ENCODE peak calls at places on chromosomes 1 and 21, in seven cellular contexts. One of them, this sample, is unnamed.

GRCh38 chr21:38913120-38913975 is 107.6 kb downstream of the ETS2 start:
- DNase-seq in BE2C: peak
- DNase-seq in H9: peak
- DNase-seq in left lung: peak
- DNase-seq in neural progenitor cell: peak
- DNase-seq in PC-3: peak
- DNase-seq in GM13977: no peak
- DNase-seq in this sample: no peak

GRCh38 chr1:165468850-165469249 is 23.9 kb upstream of the RXRG start:
- DNase-seq in GM13977: no peak
- DNase-seq in PC-3: no peak
- DNase-seq in left lung: no peak
- DNase-seq in BE2C: no peak
- DNase-seq in H9: no peak
- DNase-seq in neural progenitor cell: no peak
- DNase-seq in this sample: no peak

GRCh38 chr1:209455133-209455532 is 128.4 kb upstream of the CAMK1G start:
- DNase-seq in PC-3: peak
- DNase-seq in GM13977: no peak
- DNase-seq in neural progenitor cell: no peak
- DNase-seq in left lung: no peak
- DNase-seq in H9: no peak
- DNase-seq in BE2C: no peak
- DNase-seq in this sample: no peak

GRCh38 chr1:92797297-92797696 is 12.4 kb upstream of the EVI5 start:
- DNase-seq in BE2C: no peak
- DNase-seq in neural progenitor cell: no peak
- DNase-seq in H9: no peak
- DNase-seq in GM13977: no peak
- DNase-seq in PC-3: no peak
- DNase-seq in left lung: no peak
- DNase-seq in this sample: no peak

GRCh38 chr1:88983791-88984552 is 8.5 kb downstream of the KYAT3 start:
- DNase-seq in BE2C: no peak
- DNase-seq in H9: no peak
- DNase-seq in neural progenitor cell: peak
- DNase-seq in GM13977: no peak
- DNase-seq in left lung: peak
- DNase-seq in PC-3: peak
- DNase-seq in this sample: peak

GRCh38 chr1:222886194-222887126 is 71.6 kb downstream of the DISP1 start:
- DNase-seq in PC-3: no peak
- DNase-seq in BE2C: no peak
- DNase-seq in GM13977: no peak
- DNase-seq in H9: no peak
- DNase-seq in left lung: no peak
- DNase-seq in neural progenitor cell: no peak
- DNase-seq in this sample: no peak

GRCh38 chr1:9843576-9843945 is 19.8 kb upstream of the CLSTN1 start:
- DNase-seq in left lung: no peak
- DNase-seq in PC-3: peak
- DNase-seq in BE2C: no peak
- DNase-seq in GM13977: no peak
- DNase-seq in neural progenitor cell: no peak
- DNase-seq in H9: no peak
- DNase-seq in this sample: no peak

GRCh38 chr1:66271904-66272254 is 262.1 kb upstream of the SGIP1 start:
- DNase-seq in PC-3: peak
- DNase-seq in BE2C: peak
- DNase-seq in left lung: peak
- DNase-seq in GM13977: no peak
- DNase-seq in neural progenitor cell: no peak
- DNase-seq in H9: no peak
- DNase-seq in this sample: no peak

GRCh38 chr1:30462826-30463425 is 260.5 kb downstream of the MATN1 start:
- DNase-seq in H9: no peak
- DNase-seq in neural progenitor cell: no peak
- DNase-seq in GM13977: no peak
- DNase-seq in BE2C: no peak
- DNase-seq in left lung: no peak
- DNase-seq in PC-3: no peak
- DNase-seq in this sample: no peak

GRCh38 chr1:101238041-101238515 is 1.3 kb downstream of the S1PR1 start:
- DNase-seq in BE2C: no peak
- DNase-seq in H9: no peak
- DNase-seq in PC-3: no peak
- DNase-seq in GM13977: peak
- DNase-seq in left lung: peak
- DNase-seq in neural progenitor cell: peak
- DNase-seq in this sample: peak

GRCh38 chr1:116321766-116322175 is 51.3 kb upstream of the ATP1A1 start:
- DNase-seq in PC-3: no peak
- DNase-seq in neural progenitor cell: no peak
- DNase-seq in left lung: no peak
- DNase-seq in BE2C: no peak
- DNase-seq in GM13977: no peak
- DNase-seq in H9: no peak
- DNase-seq in this sample: no peak

GRCh38 chr1:233166896-233167295 is 128.6 kb downstream of the PCNX2 start:
- DNase-seq in neural progenitor cell: no peak
- DNase-seq in PC-3: no peak
- DNase-seq in GM13977: no peak
- DNase-seq in H9: no peak
- DNase-seq in left lung: no peak
- DNase-seq in BE2C: no peak
- DNase-seq in this sample: no peak

GRCh38 chr1:165595561-165595960 is 35.5 kb upstream of the MGST3 start:
- DNase-seq in GM13977: no peak
- DNase-seq in PC-3: peak
- DNase-seq in H9: no peak
- DNase-seq in neural progenitor cell: no peak
- DNase-seq in BE2C: no peak
- DNase-seq in left lung: no peak
- DNase-seq in this sample: no peak

GRCh38 chr1:234772345-234773147 is 162.6 kb upstream of the IRF2BP2 start:
- DNase-seq in PC-3: peak
- DNase-seq in neural progenitor cell: no peak
- DNase-seq in GM13977: peak
- DNase-seq in H9: peak
- DNase-seq in BE2C: no peak
- DNase-seq in left lung: peak
- DNase-seq in this sample: peak

GRCh38 chr1:243926803-243927245 is 76.8 kb upstream of the AKT3 start:
- DNase-seq in neural progenitor cell: peak
- DNase-seq in H9: no peak
- DNase-seq in BE2C: no peak
- DNase-seq in left lung: no peak
- DNase-seq in PC-3: peak
- DNase-seq in GM13977: no peak
- DNase-seq in this sample: no peak

GRCh38 chr1:26034504-26035202 is 11.3 kb downstream of the SLC30A2 start:
- DNase-seq in H9: no peak
- DNase-seq in left lung: no peak
- DNase-seq in GM13977: no peak
- DNase-seq in neural progenitor cell: peak
- DNase-seq in PC-3: no peak
- DNase-seq in BE2C: no peak
- DNase-seq in this sample: no peak

GRCh38 chr1:176315519-176316220 is 108.6 kb upstream of the COP1 start:
- DNase-seq in H9: no peak
- DNase-seq in PC-3: no peak
- DNase-seq in left lung: no peak
- DNase-seq in BE2C: no peak
- DNase-seq in GM13977: no peak
- DNase-seq in neural progenitor cell: no peak
- DNase-seq in this sample: no peak

GRCh38 chr1:61930246-61930645 is 188.0 kb downstream of the PATJ start:
- DNase-seq in H9: no peak
- DNase-seq in left lung: no peak
- DNase-seq in neural progenitor cell: no peak
- DNase-seq in PC-3: no peak
- DNase-seq in BE2C: no peak
- DNase-seq in GM13977: no peak
- DNase-seq in this sample: no peak

GRCh38 chr1:32759521-32759980 is 57.0 kb upstream of the SYNC start:
- DNase-seq in BE2C: no peak
- DNase-seq in H9: no peak
- DNase-seq in GM13977: peak
- DNase-seq in PC-3: peak
- DNase-seq in neural progenitor cell: no peak
- DNase-seq in left lung: peak
- DNase-seq in this sample: no peak

GRCh38 chr1:197180252-197180878 is 33.9 kb upstream of the ASPM start:
- DNase-seq in PC-3: peak
- DNase-seq in BE2C: no peak
- DNase-seq in H9: no peak
- DNase-seq in left lung: no peak
- DNase-seq in neural progenitor cell: peak
- DNase-seq in GM13977: no peak
- DNase-seq in this sample: peak

GRCh38 chr1:223301346-223301745 is 62.6 kb downstream of the SUSD4 start:
- DNase-seq in PC-3: no peak
- DNase-seq in GM13977: no peak
- DNase-seq in H9: no peak
- DNase-seq in neural progenitor cell: no peak
- DNase-seq in left lung: no peak
- DNase-seq in BE2C: no peak
- DNase-seq in this sample: no peak

GRCh38 chr1:16072616-16073484 is 601 bp downstream of the FAM131C start:
- DNase-seq in left lung: no peak
- DNase-seq in PC-3: no peak
- DNase-seq in neural progenitor cell: peak
- DNase-seq in GM13977: no peak
- DNase-seq in BE2C: peak
- DNase-seq in H9: no peak
- DNase-seq in this sample: no peak

GRCh38 chr1:73604739-73605138 is 593.2 kb downstream of the LRRIQ3 start:
- DNase-seq in PC-3: peak
- DNase-seq in left lung: no peak
- DNase-seq in GM13977: no peak
- DNase-seq in neural progenitor cell: no peak
- DNase-seq in BE2C: no peak
- DNase-seq in H9: no peak
- DNase-seq in this sample: no peak

GRCh38 chr1:66383602-66384001 is 150.4 kb upstream of the SGIP1 start:
- DNase-seq in PC-3: no peak
- DNase-seq in left lung: no peak
- DNase-seq in H9: no peak
- DNase-seq in GM13977: no peak
- DNase-seq in neural progenitor cell: no peak
- DNase-seq in BE2C: no peak
- DNase-seq in this sample: no peak

GRCh38 chr1:67332653-67333529 is 25.2 kb downstream of the IL12RB2 start:
- DNase-seq in H9: no peak
- DNase-seq in neural progenitor cell: no peak
- DNase-seq in GM13977: peak
- DNase-seq in PC-3: no peak
- DNase-seq in left lung: no peak
- DNase-seq in BE2C: no peak
- DNase-seq in this sample: peak

GRCh38 chr1:36350659-36351171 is 27.3 kb upstream of the EVA1B start:
- DNase-seq in H9: no peak
- DNase-seq in PC-3: peak
- DNase-seq in GM13977: no peak
- DNase-seq in left lung: peak
- DNase-seq in neural progenitor cell: no peak
- DNase-seq in BE2C: no peak
- DNase-seq in this sample: no peak

GRCh38 chr1:179143332-179143731 is 61.5 kb downstream of the TOR3A start:
- DNase-seq in GM13977: no peak
- DNase-seq in BE2C: no peak
- DNase-seq in neural progenitor cell: no peak
- DNase-seq in left lung: no peak
- DNase-seq in PC-3: peak
- DNase-seq in H9: no peak
- DNase-seq in this sample: no peak

GRCh38 chr21:25639167-25639921 is at the start of gene JAM2:
- DNase-seq in left lung: peak
- DNase-seq in neural progenitor cell: peak
- DNase-seq in GM13977: peak
- DNase-seq in PC-3: no peak
- DNase-seq in H9: peak
- DNase-seq in BE2C: peak
- DNase-seq in this sample: peak
- TF ChIP-seq CTCF in left lung: no peak
- TF ChIP-seq CTCF in neural progenitor cell: peak
- TF ChIP-seq CTCF in GM13977: peak
- TF ChIP-seq CTCF in PC-3: no peak
- TF ChIP-seq CTCF in H9: peak
- TF ChIP-seq CTCF in BE2C: peak
- TF ChIP-seq CTCF in this sample: peak

DNA sequence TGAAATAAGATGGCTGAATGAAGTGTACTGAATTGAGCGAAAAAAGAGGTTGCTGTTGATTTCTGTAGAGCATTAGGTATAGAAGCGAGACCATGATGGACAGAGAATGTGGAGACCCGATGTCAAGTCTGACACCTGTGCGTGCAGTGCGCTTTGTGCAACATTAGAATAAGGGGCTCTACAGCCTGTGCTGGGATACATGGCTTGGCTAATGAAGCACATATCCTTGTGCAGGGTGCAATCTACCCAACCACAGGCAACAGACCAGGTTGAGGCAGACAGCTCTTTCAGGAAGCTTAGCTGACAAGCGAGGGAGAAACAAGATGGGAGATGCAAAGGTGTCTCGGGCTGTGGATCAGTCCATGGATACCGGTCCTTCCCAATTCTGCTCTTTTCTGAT is 18.9 kb downstream of the GPA33 start:
- DNase-seq in BE2C: no peak
- DNase-seq in GM13977: no peak
- DNase-seq in H9: no peak
- DNase-seq in PC-3: no peak
- DNase-seq in neural progenitor cell: no peak
- DNase-seq in left lung: no peak
- DNase-seq in this sample: no peak
- TF ChIP-seq CTCF in BE2C: no peak
- TF ChIP-seq CTCF in GM13977: no peak
- TF ChIP-seq CTCF in H9: no peak
- TF ChIP-seq CTCF in PC-3: no peak
- TF ChIP-seq CTCF in neural progenitor cell: no peak
- TF ChIP-seq CTCF in left lung: no peak
- TF ChIP-seq CTCF in this sample: no peak

DNA sequence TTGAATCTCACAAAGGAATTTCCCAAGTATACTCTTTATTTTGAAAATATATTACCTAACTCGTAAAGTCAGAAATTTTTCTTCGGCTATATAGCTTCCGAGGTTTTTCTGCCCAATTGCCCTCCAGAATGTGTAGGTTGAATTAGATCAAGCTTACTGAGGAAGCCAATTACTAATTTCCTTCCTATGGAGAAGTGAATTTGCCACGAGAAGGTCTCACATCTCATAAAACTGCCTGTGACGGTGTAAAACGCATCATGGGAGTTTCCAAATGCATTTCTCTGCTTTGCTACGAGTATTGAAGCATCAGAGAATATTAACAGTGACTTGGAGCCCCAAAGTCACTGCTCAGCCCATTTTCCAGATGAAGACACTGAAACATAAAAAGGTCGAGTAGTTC is 262.3 kb downstream of the PTBP2 start:
- DNase-seq in H9: no peak
- DNase-seq in PC-3: no peak
- DNase-seq in neural progenitor cell: no peak
- DNase-seq in BE2C: no peak
- DNase-seq in left lung: no peak
- DNase-seq in GM13977: no peak
- DNase-seq in this sample: no peak
- TF ChIP-seq CTCF in H9: no peak
- TF ChIP-seq CTCF in PC-3: no peak
- TF ChIP-seq CTCF in neural progenitor cell: no peak
- TF ChIP-seq CTCF in BE2C: no peak
- TF ChIP-seq CTCF in left lung: no peak
- TF ChIP-seq CTCF in GM13977: no peak
- TF ChIP-seq CTCF in this sample: no peak

GRCh38 chr21:31213787-31214186 is 130.3 kb downstream of the TIAM1 start:
- DNase-seq in H9: no peak
- DNase-seq in neural progenitor cell: no peak
- DNase-seq in PC-3: peak
- DNase-seq in BE2C: no peak
- DNase-seq in GM13977: no peak
- DNase-seq in left lung: no peak
- DNase-seq in this sample: no peak
- TF ChIP-seq CTCF in H9: no peak
- TF ChIP-seq CTCF in neural progenitor cell: no peak
- TF ChIP-seq CTCF in PC-3: no peak
- TF ChIP-seq CTCF in BE2C: no peak
- TF ChIP-seq CTCF in GM13977: no peak
- TF ChIP-seq CTCF in left lung: no peak
- TF ChIP-seq CTCF in this sample: no peak